ENCODE peak calls at places on chromosome 1, in four cellular contexts. One of them, this sample, is unnamed.

GRCh38 chr1:204420039-204421004 is 8.7 kb upstream of the PPP1R15B start:
- DNase-seq in SK-N-SH: no peak
- DNase-seq in K562: no peak
- DNase-seq in WTC11: no peak
- DNase-seq in this sample: no peak

GRCh38 chr1:20080441-20081330 is 10.7 kb downstream of the PLA2G5 start:
- DNase-seq in WTC11: no peak
- DNase-seq in K562: no peak
- DNase-seq in SK-N-SH: no peak
- DNase-seq in this sample: no peak

GRCh38 chr1:156414440-156415064 is 45.5 kb downstream of the RHBG start:
- DNase-seq in SK-N-SH: no peak
- DNase-seq in K562: peak; percentile 77
- DNase-seq in WTC11: peak; percentile 74
- DNase-seq in this sample: no peak

GRCh38 chr1:165633624-165634023 is 2.6 kb downstream of the MGST3 start:
- DNase-seq in K562: no peak
- DNase-seq in SK-N-SH: no peak
- DNase-seq in WTC11: no peak
- DNase-seq in this sample: no peak

GRCh38 chr1:179969962-179970361 is 15.4 kb downstream of the CEP350 start:
- DNase-seq in WTC11: no peak
- DNase-seq in K562: no peak
- DNase-seq in SK-N-SH: no peak
- DNase-seq in this sample: no peak

GRCh38 chr1:17307946-17308345 is at the start of gene PADI4:
- DNase-seq in K562: peak; percentile 74
- DNase-seq in SK-N-SH: no peak
- DNase-seq in WTC11: no peak
- DNase-seq in this sample: no peak

GRCh38 chr1:235018161-235018560 is 110.5 kb downstream of the TOMM20 start:
- DNase-seq in K562: no peak
- DNase-seq in SK-N-SH: no peak
- DNase-seq in WTC11: no peak
- DNase-seq in this sample: no peak

GRCh38 chr1:205434738-205435137 is 12.9 kb upstream of the LEMD1 start:
- DNase-seq in SK-N-SH: no peak
- DNase-seq in K562: no peak
- DNase-seq in WTC11: no peak
- DNase-seq in this sample: no peak

GRCh38 chr1:220528049-220528678 is at the start of gene MARK1:
- DNase-seq in K562: peak; percentile 20
- DNase-seq in SK-N-SH: peak; percentile 88
- DNase-seq in WTC11: peak; percentile 69
- DNase-seq in this sample: peak; percentile 70

GRCh38 chr1:218865591-218865990 is 308.1 kb upstream of the LYPLAL1 start:
- DNase-seq in SK-N-SH: no peak
- DNase-seq in WTC11: no peak
- DNase-seq in K562: no peak
- DNase-seq in this sample: no peak

GRCh38 chr1:218760601-218761570 is 412.8 kb upstream of the LYPLAL1 start:
- DNase-seq in WTC11: no peak
- DNase-seq in K562: no peak
- DNase-seq in SK-N-SH: no peak
- DNase-seq in this sample: no peak

DNA sequence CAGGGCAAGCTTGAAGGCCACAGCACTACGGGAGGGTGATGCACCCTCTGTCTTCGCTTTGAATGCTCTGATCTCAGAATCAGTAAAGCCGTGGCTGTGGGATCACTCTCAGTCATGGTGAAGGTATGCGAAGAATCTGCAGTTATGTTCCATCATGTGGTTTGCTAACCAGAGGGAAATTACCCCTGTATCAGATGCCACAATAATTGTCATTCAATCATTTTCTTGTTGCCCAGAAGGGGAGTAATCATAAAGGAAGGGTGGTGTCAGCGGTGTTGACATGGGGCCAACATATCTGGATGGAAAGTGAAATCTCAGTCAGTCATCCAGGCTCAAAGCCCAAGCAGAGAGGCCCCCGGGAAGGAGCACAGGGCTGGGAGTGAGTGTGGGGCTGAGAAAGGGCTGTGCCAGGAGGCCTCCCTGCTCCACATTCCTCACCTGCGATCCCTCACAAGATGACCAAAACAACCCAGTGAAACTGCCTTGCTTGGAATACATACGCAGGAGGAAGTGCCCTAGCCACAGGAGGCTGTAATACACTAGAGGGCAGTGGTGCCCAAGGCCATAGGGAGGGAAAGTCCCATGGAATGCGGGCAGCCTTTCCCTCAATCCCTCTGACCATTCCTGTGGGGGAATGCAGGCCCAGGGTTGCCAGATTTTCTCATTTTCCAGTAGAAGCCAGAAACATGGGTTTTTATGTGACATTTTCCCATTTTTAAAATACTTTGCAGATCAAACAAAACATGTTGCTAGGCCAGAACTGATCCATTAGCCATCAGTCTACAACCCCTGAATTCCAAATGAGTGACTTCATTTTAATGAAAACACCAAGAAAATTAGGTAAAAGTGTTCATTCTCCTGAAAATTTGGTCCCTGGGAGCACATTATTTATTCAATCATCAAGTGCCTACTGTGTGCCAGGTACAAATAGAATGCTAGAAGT is 95.7 kb upstream of the VANGL1 start:
- DNase-seq in K562: peak; percentile 28
- DNase-seq in SK-N-SH: peak; percentile 55
- DNase-seq in WTC11: peak; percentile 74
- DNase-seq in this sample: peak; percentile 67
- TF ChIP-seq TEAD4 in K562: no peak
- TF ChIP-seq TEAD4 in SK-N-SH: peak; percentile 99
- TF ChIP-seq TEAD4 in WTC11: peak; percentile 84
- TF ChIP-seq TEAD4 in this sample: peak; percentile 97

DNA sequence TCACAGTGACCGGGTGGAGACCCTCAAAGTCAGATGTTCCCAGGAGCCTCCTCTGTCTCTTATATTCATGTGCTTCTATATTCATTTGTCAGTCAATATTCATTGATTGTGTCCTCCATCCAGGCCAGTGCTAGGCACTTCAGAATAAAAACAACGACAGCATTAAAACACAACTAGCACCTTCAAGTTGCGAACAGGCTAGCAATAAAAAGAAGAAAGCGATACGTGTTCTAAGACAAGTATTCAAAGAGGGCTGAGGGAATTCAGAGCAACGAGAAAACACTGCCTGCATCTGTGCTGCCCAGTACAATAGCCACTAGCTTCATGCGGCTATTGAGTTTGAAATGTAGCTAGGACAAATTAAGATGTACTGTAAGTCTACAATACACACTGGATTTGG is 138.0 kb downstream of the PLXNA2 start:
- DNase-seq in SK-N-SH: no peak
- DNase-seq in WTC11: no peak
- DNase-seq in K562: no peak
- DNase-seq in this sample: no peak
- TF ChIP-seq TEAD4 in SK-N-SH: no peak
- TF ChIP-seq TEAD4 in WTC11: no peak
- TF ChIP-seq TEAD4 in K562: no peak
- TF ChIP-seq TEAD4 in this sample: no peak

DNA sequence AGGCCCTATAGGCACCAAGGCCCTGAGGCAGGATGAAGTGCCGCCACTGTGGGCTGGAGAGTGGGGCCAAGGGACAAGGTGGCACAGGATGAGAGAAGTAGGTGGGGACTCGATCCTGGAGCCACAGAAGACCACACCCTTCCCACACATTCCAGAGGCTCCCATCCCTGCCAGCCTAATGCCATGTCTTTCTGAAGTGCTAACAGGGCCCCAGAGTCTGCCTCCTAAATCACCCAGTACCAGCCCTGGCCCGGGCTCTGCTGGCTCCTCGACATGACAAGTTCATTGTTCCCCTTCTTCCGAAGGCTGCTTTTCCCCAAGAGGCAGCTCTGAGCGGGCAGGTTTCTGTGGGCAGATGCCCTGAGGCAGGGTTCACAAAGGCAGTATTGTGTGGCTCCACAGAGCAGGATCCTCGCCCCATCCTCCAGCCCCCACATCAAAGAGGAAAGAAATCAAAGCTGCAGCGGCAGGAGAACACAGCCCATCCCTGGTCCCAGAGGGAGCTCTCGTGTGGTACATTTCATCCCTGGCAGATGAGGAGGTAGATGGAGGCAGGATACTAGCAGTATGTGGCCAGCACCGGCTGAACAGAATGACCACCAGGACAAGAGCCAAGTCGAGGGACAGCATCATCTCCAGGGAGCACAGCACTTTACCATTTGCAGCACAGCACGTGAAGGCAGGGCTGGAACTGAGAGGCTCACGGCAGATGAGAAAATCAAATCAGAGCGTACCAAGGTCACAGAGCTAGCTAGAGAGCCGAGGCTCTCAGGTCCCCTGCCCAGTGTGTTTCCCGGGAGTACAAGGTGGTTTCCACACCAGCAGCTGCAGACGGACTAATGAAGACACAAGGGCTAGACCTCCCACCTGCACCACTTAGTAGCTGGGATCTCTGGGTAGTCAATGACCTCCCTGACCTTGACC is 64.8 kb downstream of the SYF2 start:
- DNase-seq in K562: no peak
- DNase-seq in WTC11: no peak
- DNase-seq in SK-N-SH: no peak
- DNase-seq in this sample: peak; percentile 43
- TF ChIP-seq TEAD4 in K562: no peak
- TF ChIP-seq TEAD4 in WTC11: no peak
- TF ChIP-seq TEAD4 in SK-N-SH: no peak
- TF ChIP-seq TEAD4 in this sample: no peak

DNA sequence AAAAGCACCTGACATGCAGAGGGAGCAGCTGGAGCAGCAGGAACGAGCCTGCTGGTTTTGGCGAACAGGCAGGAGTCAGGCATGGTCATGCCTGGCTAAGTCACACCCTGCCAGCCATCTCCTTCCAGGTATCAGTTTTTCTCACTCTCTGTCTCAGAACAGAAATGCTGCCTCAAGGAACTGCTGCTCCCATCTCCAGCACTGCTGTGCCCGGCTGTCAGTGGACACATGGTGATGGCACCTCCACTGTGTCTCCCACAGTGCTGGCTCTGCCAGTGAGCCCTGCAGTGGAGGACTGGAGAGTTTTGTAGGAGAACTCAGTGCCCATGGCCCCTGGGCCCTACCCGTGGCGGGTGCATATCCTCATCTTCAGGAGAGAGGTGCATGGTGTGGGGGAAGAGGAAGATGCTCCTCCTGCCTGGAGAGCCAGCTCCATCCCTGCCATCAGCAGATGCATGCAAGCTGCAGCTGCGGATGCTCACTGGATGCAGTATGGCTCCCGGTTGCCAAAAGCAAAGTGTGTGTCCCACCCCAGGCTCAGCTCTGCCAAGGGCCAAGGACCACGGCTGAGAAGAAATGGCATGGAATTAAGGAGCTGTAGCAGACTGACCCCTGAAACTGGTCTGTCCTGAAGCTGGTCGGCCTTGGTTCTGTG is 114.7 kb downstream of the GRIK3 start:
- DNase-seq in SK-N-SH: no peak
- DNase-seq in WTC11: no peak
- DNase-seq in K562: no peak
- DNase-seq in this sample: peak; percentile 33
- TF ChIP-seq TEAD4 in SK-N-SH: no peak
- TF ChIP-seq TEAD4 in WTC11: no peak
- TF ChIP-seq TEAD4 in K562: no peak
- TF ChIP-seq TEAD4 in this sample: no peak

GRCh38 chr1:6085666-6086065 is 40.0 kb downstream of the KCNAB2 start:
- DNase-seq in K562: no peak
- DNase-seq in WTC11: no peak
- DNase-seq in SK-N-SH: no peak
- DNase-seq in this sample: no peak

GRCh38 chr1:6086358-6086757 is 40.7 kb downstream of the KCNAB2 start:
- DNase-seq in K562: no peak
- DNase-seq in SK-N-SH: no peak
- DNase-seq in WTC11: no peak
- DNase-seq in this sample: no peak

GRCh38 chr1:6083801-6084467 is 38.2 kb downstream of the KCNAB2 start:
- DNase-seq in K562: no peak
- DNase-seq in WTC11: no peak
- DNase-seq in SK-N-SH: no peak
- DNase-seq in this sample: no peak

GRCh38 chr1:6083385-6083784 is 37.7 kb downstream of the KCNAB2 start:
- DNase-seq in SK-N-SH: no peak
- DNase-seq in WTC11: no peak
- DNase-seq in K562: no peak
- DNase-seq in this sample: no peak

DNA sequence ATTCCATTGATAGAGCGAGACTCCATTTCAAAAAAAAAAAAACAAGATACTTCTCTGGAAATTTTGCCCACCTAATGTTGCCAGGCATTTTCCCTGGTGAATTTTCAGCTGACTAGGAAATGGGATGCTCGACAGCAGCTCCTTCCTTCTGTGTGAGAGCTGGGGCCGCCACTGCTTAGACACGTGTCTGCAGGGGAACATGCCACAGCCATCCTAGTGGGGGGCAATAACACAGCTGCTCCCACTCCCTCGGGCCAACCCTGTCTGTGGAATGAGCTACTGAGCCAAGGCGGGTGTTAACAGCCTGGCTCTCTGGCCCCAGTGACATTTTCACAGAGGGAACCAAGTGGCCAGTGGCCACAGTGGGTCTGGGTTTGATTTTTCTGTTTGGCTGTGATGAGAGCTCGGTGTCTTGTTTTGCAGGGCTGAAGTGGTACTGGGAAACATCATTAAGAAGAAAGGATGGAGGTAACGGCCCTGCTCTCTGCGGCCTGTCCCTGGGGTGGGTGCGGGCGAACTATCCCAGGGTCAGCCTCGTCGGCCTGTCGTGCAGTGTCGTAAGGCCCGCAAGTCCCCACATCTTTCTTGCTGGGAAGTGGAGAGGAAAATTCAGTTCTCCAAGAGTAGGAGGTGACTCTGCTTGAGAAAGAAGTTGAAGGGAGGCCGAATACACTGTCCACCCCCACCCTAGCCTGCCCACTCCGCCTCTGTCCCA is 39.2 kb downstream of the KCNAB2 start:
- DNase-seq in SK-N-SH: no peak
- DNase-seq in WTC11: no peak
- DNase-seq in K562: no peak
- DNase-seq in this sample: no peak
- TF ChIP-seq TEAD4 in SK-N-SH: no peak
- TF ChIP-seq TEAD4 in WTC11: no peak
- TF ChIP-seq TEAD4 in K562: no peak
- TF ChIP-seq TEAD4 in this sample: no peak